ENCODE peak calls at places on chromosomes 1 and 21, in ten cellular contexts. S, Y, T, H, A, L, Z, M, I and D are unnamed samples.

GRCh38 chr1:160466966-160467365 is 56.1 kb downstream of the SLAMF6 start:
- DNase-seq in I (no peak), H (no peak), Y (no peak), T (no peak), S (no peak), M (no peak), A (no peak), Z (no peak), L (no peak), D (no peak)

GRCh38 chr1:165683848-165684485 is 14.4 kb downstream of the ALDH9A1 start:
- DNase-seq in M (no peak), L (no peak), Z (no peak), H (no peak), T (no peak), I (no peak), Y (no peak), A (no peak), S (no peak), D (no peak)

GRCh38 chr1:236098267-236098666 is 33.4 kb upstream of the NID1 start:
- DNase-seq in T (no peak), Z (no peak), I (no peak), A (no peak), L (no peak), M (no peak), H (no peak), S (no peak), Y (no peak), D (no peak)

GRCh38 chr1:55848906-55849305 is 633.7 kb upstream of the USP24 start:
- DNase-seq in Y (no peak), S (no peak), H (no peak), L (no peak), I (no peak), T (no peak), A (peak; percentile 73), M (no peak), Z (no peak), D (no peak)

GRCh38 chr21:45974073-45975016 is 7.2 kb upstream of the COL6A1 start:
- DNase-seq in Z (no peak), L (peak; percentile 26), T (no peak), M (peak; percentile 83), S (peak; percentile 78), Y (no peak), H (peak; percentile 32), A (peak; percentile 82), I (peak; percentile 89), D (peak; percentile 75)

GRCh38 chr1:46400398-46400797 is 6.3 kb downstream of the FAAH start:
- DNase-seq in S (no peak), T (no peak), M (no peak), H (no peak), I (peak; percentile 48), A (no peak), Y (no peak), Z (no peak), L (no peak), D (no peak)

GRCh38 chr1:220879090-220879508 is at the start of gene HLX:
- DNase-seq in S (peak; percentile 95), A (peak; percentile 92), Z (peak; percentile 60), Y (peak; percentile 98), L (peak; percentile 69), T (peak; percentile 97), I (peak; percentile 99), H (peak; percentile 88), M (peak; percentile 93), D (peak; percentile 84)

GRCh38 chr1:41360074-41361027 is 883 bp upstream of the FOXO6 start:
- DNase-seq in H (no peak), I (no peak), S (no peak), L (no peak), T (peak; percentile 35), A (no peak), Z (no peak), Y (no peak), M (peak; percentile 61), D (no peak)

GRCh38 chr1:60281360-60281932 is 207.9 kb upstream of the C1orf87 start:
- DNase-seq in I (peak; percentile 69), T (peak; percentile 76), Z (no peak), Y (peak; percentile 47), M (peak; percentile 66), A (peak; percentile 30), S (peak; percentile 60), L (peak; percentile 69), H (peak; percentile 76), D (no peak)

GRCh38 chr1:182453619-182454018 is 3.7 kb downstream of the RGSL1 start:
- DNase-seq in M (no peak), I (no peak), H (no peak), Y (no peak), A (no peak), S (no peak), T (no peak), L (no peak), Z (no peak), D (no peak)

GRCh38 chr1:192327997-192328396 is 11.2 kb downstream of the RGS21 start:
- DNase-seq in L (no peak), A (no peak), T (no peak), Y (no peak), S (no peak), M (no peak), Z (no peak), H (no peak), I (no peak), D (no peak)

GRCh38 chr1:229943148-229943714 is 123.8 kb upstream of the GALNT2 start:
- DNase-seq in H (no peak), I (no peak), Z (no peak), M (no peak), A (no peak), Y (no peak), L (no peak), T (no peak), S (no peak), D (no peak)
- TF ChIP-seq CTCF in H (no peak), I (no peak), Z (no peak), M (no peak), A (no peak), Y (no peak), L (no peak), T (no peak), S (no peak), D (no peak)

GRCh38 chr1:11039351-11040104 is 7.5 kb downstream of the MASP2 start:
- DNase-seq in H (no peak), M (no peak), S (no peak), Y (no peak), Z (no peak), A (no peak), T (no peak), L (no peak), I (no peak), D (no peak)
- TF ChIP-seq POLR2A in H (no peak), M (no peak), S (no peak), Y (no peak), Z (no peak), A (no peak), T (no peak), L (no peak), I (no peak), D (no peak)

GRCh38 chr1:78275456-78275855 is 215.3 kb upstream of the PTGFR start:
- DNase-seq in H (no peak), A (peak; percentile 47), M (no peak), Z (no peak), I (no peak), L (no peak), Y (no peak), S (no peak), T (no peak), D (no peak)

GRCh38 chr1:78275906-78276690 is 214.7 kb upstream of the PTGFR start:
- DNase-seq in Y (no peak), T (no peak), A (no peak), H (no peak), S (no peak), I (no peak), Z (no peak), M (no peak), L (no peak), D (no peak)

GRCh38 chr1:78279051-78279450 is 211.7 kb upstream of the PTGFR start:
- DNase-seq in H (no peak), A (peak; percentile 98), I (no peak), M (no peak), Z (no peak), T (no peak), Y (no peak), S (no peak), L (no peak), D (no peak)

GRCh38 chr1:78277253-78277652 is 213.5 kb upstream of the PTGFR start:
- DNase-seq in Y (no peak), A (peak; percentile 85), Z (no peak), L (no peak), S (no peak), H (no peak), T (no peak), M (no peak), I (no peak), D (no peak)

DNA sequence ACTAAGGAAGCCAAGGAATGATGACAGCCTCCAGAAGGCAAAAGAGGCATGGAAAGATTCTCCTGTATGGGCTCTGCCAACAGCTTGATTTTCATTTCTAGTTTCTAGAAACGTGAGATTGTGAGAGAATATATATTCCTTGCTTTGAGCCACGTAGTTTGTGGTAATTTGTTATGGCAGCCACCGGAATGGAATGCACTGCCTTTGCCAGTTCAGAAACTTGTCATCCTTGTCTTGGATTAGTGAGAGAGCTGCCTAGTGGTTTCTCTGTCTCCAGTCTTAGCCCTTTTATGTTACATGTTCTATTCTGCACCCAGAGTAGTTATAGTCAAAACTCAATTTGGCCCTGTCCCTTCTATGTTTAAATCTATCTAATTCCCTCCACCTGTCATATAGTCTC is 216.0 kb upstream of the PTGFR start:
- DNase-seq in L (no peak), Z (no peak), S (no peak), M (no peak), I (no peak), H (no peak), A (peak; percentile 91), Y (no peak), T (no peak), D (no peak)
- H3K9me3 ChIP-seq in L (no peaks in the 10 kb centered on the region), Z (no peaks in the 10 kb centered on the region), S (no peaks in the 10 kb centered on the region), M (no peaks in the 10 kb centered on the region), I (no peaks in the 10 kb centered on the region), H (no peaks in the 10 kb centered on the region), A (no peaks in the 10 kb centered on the region), Y (no peaks in the 10 kb centered on the region), T (no peaks in the 10 kb centered on the region), D (no peaks in the 10 kb centered on the region)

DNA sequence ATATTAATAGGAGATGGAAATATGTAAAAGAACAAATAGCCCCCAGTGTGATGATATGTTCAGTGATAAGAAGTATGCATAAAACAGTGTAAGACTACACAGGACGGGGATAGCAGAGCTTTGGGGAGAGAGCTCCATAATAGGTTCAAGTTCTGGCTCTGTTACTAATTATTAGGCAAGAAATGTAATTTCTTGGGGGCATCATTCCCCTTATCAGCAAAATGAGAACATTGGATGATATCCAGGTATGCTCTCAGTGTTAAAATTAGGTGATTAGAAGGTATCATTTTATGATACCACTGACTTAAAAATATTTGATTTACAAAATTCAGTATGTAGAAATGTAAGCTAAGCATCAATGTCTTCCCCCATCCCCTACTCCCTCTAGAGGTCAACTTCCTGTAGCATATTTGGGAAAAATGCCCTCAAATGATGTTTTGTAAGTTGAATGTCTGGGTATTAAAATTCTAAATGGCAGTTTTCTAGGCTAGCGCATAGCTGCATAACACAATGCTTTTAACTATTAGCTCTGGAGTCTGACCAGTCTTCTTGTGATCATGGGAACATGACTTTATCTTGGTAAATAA is 585.7 kb upstream of the CAMK1G start:
- DNase-seq in H (no peak), I (no peak), Z (no peak), L (no peak), M (no peak), S (no peak), T (no peak), Y (peak; percentile 11), A (no peak), D (no peak)
- TF ChIP-seq CTCF in H (no peak), I (no peak), Z (no peak), L (no peak), M (no peak), S (no peak), T (peak; percentile 27), Y (peak; percentile 14), A (no peak), D (no peak)

GRCh38 chr1:217419152-217419551 is 211.7 kb downstream of the GPATCH2 start:
- DNase-seq in I (no peak), Z (no peak), T (no peak), Y (no peak), H (no peak), M (no peak), L (no peak), A (no peak), S (no peak), D (no peak)
- TF ChIP-seq POLR2A in I (no peak), Z (no peak), T (no peak), Y (no peak), H (no peak), M (no peak), L (no peak), A (no peak), S (no peak), D (no peak)